ENCODE peak calls at places on chromosomes 3 and 15, in four cellular contexts. X is CD8-positive, alpha-beta memory T cell; M is pancreas; W is fibroblast of lung. I is an unnamed sample. For H3K27me3, the result is how much of the 10 kb centered on the place peaks cover.

GRCh38 chr3:181839915-181840295 is 128.2 kb downstream of the SOX2 start:
- DNase-seq in X (no peak), M (no peak), W (no peak), I (no peak)

GRCh38 chr3:73177827-73178226 is 116.4 kb downstream of the EBLN2 start:
- DNase-seq in X (no peak), M (no peak), W (no peak), I (no peak)

GRCh38 chr15:39682366-39682765 is 100.3 kb downstream of the FSIP1 start:
- DNase-seq in X (no peak), M (no peak), W (no peak), I (no peak)

GRCh38 chr15:68558318-68559305 is 20.2 kb upstream of the CORO2B start:
- DNase-seq in X (no peak), M (no peak), W (no peak), I (no peak)

GRCh38 chr3:4589475-4590111 is 96.4 kb downstream of the ITPR1 start:
- DNase-seq in X (no peak), M (no peak), W (no peak), I (no peak)

GRCh38 chr3:97952872-97953271 is 19.4 kb downstream of the RIOX2 start:
- DNase-seq in X (no peak), M (no peak), W (no peak), I (no peak)

GRCh38 chr3:171744055-171744741 is 66.1 kb downstream of the PLD1 start:
- DNase-seq in X (no peak), M (no peak), W (no peak), I (no peak)

GRCh38 chr3:43641306-43642114 is 19.7 kb upstream of the ANO10 start:
- DNase-seq in X (no peak), M (no peak), W (peak), I (no peak)

DNA sequence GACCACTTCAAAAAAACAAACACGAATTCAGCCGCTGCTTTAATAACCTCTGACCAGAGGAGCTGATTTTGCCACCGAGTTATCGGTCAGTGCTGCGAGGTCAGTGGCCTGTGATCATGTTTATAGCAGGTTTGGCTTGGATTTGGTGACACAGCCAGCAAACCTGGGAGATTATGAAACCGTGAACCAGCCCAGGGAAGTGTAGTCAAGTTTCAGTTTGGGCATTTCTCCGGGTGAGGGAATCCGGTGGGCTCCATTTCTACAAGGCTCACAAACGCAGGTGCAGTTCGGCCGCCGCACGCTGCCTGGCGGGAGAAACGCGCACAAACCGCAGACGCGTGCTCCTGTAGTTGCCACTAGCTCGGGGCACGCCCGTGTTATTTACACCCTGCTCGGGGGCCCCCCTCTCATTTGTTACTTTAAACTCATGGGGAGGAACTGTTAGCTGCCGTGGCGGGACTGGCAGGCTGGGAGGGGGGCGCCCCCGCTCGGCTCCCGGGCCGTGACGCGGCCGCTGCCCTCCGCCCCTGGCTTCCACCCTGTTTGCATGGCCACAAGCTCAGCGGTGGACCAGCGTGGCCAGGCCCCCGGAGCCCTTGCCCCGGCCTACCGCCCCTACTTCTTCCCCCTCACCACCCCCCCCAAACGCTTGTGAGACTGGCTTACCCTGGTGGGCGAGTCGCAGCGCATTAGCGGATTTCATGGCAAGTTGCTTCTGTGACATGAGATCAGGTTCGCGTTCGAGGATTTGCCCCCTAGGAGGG is 13.6 kb upstream of the ONECUT1 start:
- DNase-seq in X (no peak), M (peak), W (no peak), I (peak)
- H3K4me3 ChIP-seq in X (no peak), M (peak), W (no peak), I (peak)

GRCh38 chr3:17065881-17066280 is 181.1 kb downstream of the PLCL2 start:
- DNase-seq in X (no peak), M (no peak), W (no peak), I (no peak)

GRCh38 chr3:17059966-17060560 is 175.3 kb downstream of the PLCL2 start:
- DNase-seq in X (no peak), M (no peak), W (no peak), I (no peak)

GRCh38 chr3:17065315-17065714 is 180.6 kb downstream of the PLCL2 start:
- DNase-seq in X (no peak), M (no peak), W (no peak), I (no peak)

GRCh38 chr3:17062736-17063135 is 178.0 kb downstream of the PLCL2 start:
- DNase-seq in X (no peak), M (no peak), W (no peak), I (no peak)

DNA sequence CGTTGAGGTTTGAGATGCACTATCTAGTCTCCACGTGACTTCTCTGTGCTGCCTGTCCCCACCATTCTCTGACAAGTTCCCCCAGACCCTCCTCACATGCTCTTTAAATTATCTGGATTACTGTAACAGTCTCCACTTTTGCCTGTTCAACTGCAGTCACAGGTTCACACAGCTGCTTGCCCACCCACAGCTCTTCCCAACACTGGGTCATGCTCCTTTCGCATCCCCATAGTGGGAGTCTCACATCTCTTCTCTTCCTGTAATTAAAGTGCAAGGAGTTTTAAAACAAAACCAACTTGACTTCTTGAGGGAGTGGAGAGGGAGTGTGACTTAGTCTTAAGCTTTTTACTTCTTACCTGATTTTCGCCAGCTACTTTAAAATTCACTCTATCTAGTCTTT is 178.8 kb downstream of the PLCL2 start:
- DNase-seq in X (no peak), M (no peak), W (no peak), I (no peak)
- H3K27me3 ChIP-seq in X (under half), M (under half), W (under half), I (under half)

GRCh38 chr3:39412668-39413260 is 6.2 kb downstream of the RPSA start:
- DNase-seq in X (no peak), M (no peak), W (no peak), I (no peak)
- H3K4me3 ChIP-seq in X (no peak), M (no peak), W (no peak), I (no peak)

GRCh38 chr15:77816983-77817382 is 184.3 kb upstream of the LINGO1 start:
- DNase-seq in X (no peak), M (no peak), W (no peak), I (no peak)
- H3K27me3 ChIP-seq in X (under half), M (under half), W (under half), I (under half)

GRCh38 chr3:125613204-125613603 is 17.9 kb upstream of the OSBPL11 start:
- DNase-seq in X (no peak), M (no peak), W (no peak), I (no peak)
- H3K4me3 ChIP-seq in X (no peak), M (no peak), W (no peak), I (no peak)

GRCh38 chr15:89820651-89821611 is 6.3 kb upstream of the ANPEP start:
- DNase-seq in X (no peak), M (no peak), W (peak), I (no peak)
- H3K27me3 ChIP-seq in X (under half), M (under half), W (under half), I (under half)

DNA sequence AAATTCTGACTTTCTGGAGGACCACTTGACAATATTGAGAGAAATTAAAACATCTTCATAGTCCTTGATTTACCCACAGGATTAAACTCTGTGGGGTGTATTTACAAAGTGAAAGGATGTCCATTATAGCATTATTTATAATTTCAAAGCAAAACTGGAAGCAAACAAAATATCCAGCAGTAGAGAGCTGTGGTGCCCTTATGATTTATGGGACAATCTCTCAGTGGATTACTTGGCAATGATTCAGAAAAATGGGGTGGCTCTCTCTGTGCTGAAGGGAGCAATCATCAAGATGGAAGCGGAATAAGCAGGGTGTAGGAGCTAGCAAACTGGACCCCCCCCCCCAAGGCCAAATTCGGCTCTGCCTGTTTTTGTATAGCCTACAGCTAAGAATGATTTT is 9.0 kb downstream of the PPCDC start:
- DNase-seq in X (no peak), M (no peak), W (no peak), I (no peak)
- H3K4me3 ChIP-seq in X (no peak), M (no peak), W (no peak), I (no peak)